ENCODE peak calls at places on chromosomes 12 and 14, in nine cellular contexts. Z is fibroblast of mammary gland, E is breast epithelium, L is BE2C, K is left ventricle myocardium inferior, V is HepG2, X is ovary, M is fibroblast of pulmonary artery, H is GM12878. F is an unnamed sample.

GRCh38 chr12:104669851-104670337 is 213.1 kb downstream of the CHST11 start:
- DNase-seq in Z (peak), E (no peak), L (no peak), K (peak), V (no peak), X (peak), M (no peak), H (peak), F (peak)

GRCh38 chr12:14194572-14194971 is 170.9 kb upstream of the ATF7IP start:
- DNase-seq in Z (no peak), E (no peak), L (no peak), K (no peak), V (no peak), X (no peak), M (no peak), H (no peak), F (no peak)

GRCh38 chr14:53663709-53664108 is 292.9 kb downstream of the BMP4 start:
- DNase-seq in Z (peak), E (no peak), L (no peak), K (peak), V (peak), X (no peak), M (peak), H (no peak), F (no peak)

GRCh38 chr12:51217133-51217967 is 512 bp downstream of the POU6F1 start:
- DNase-seq in Z (peak), E (peak), L (peak), K (peak), V (no peak), X (peak), M (peak), H (no peak), F (no peak)

GRCh38 chr12:115710104-115710564 is 567.4 kb downstream of the MED13L start:
- DNase-seq in Z (peak), E (peak), L (peak), K (peak), V (no peak), X (no peak), M (peak), H (no peak), F (peak)

GRCh38 chr14:88841741-88842140 is 17.3 kb downstream of the TTC8 start:
- DNase-seq in Z (peak), E (no peak), L (no peak), K (no peak), V (no peak), X (no peak), M (no peak), H (no peak), F (peak)

GRCh38 chr12:109115758-109116610 is at the start of gene ACACB:
- DNase-seq in Z (no peak), E (peak), L (peak), K (peak), V (peak), X (peak), M (no peak), H (no peak), F (no peak)

GRCh38 chr12:52867636-52868035 is 18.8 kb upstream of the KRT78 start:
- DNase-seq in Z (no peak), E (peak), L (no peak), K (peak), V (no peak), X (no peak), M (no peak), H (no peak), F (peak)

GRCh38 chr12:11746024-11746771 is 96.7 kb downstream of the ETV6 start:
- DNase-seq in Z (peak), E (no peak), L (no peak), K (no peak), V (no peak), X (no peak), M (peak), H (peak), F (peak)

GRCh38 chr14:23186913-23187654 is 3.6 kb upstream of the SLC7A8 start:
- DNase-seq in Z (peak), E (no peak), L (peak), K (no peak), V (peak), X (no peak), M (peak), H (peak), F (peak)

GRCh38 chr14:91947196-91948184 is at the start of gene FBLN5:
- DNase-seq in Z (peak), E (peak), L (no peak), K (peak), V (no peak), X (peak), M (peak), H (no peak), F (peak)

GRCh38 chr14:52551696-52552062 is 626 bp downstream of the TXNDC16 start:
- DNase-seq in Z (peak), E (no peak), L (peak), K (no peak), V (peak), X (no peak), M (peak), H (no peak), F (peak)

GRCh38 chr14:38079268-38079667 is 128.4 kb upstream of the SSTR1 start:
- DNase-seq in Z (peak), E (no peak), L (no peak), K (no peak), V (no peak), X (no peak), M (no peak), H (peak), F (peak)

GRCh38 chr14:52840916-52841315 is 49.5 kb upstream of the GNPNAT1 start:
- DNase-seq in Z (peak), E (no peak), L (peak), K (no peak), V (no peak), X (no peak), M (peak), H (no peak), F (peak)

GRCh38 chr14:79544671-79545070 is 666.6 kb downstream of the DIO2 start:
- DNase-seq in Z (peak), E (no peak), L (no peak), K (no peak), V (no peak), X (no peak), M (peak), H (no peak), F (no peak)

GRCh38 chr12:113891737-113892520 is 74.2 kb downstream of the RBM19 start:
- DNase-seq in Z (no peak), E (no peak), L (no peak), K (no peak), V (no peak), X (no peak), M (no peak), H (no peak), F (no peak)

GRCh38 chr14:60775296-60775695 is 40.7 kb downstream of the MNAT1 start:
- DNase-seq in Z (peak), E (no peak), L (no peak), K (no peak), V (no peak), X (no peak), M (peak), H (no peak), F (peak)

GRCh38 chr14:102279688-102280348 is 25.1 kb downstream of the MOK start:
- DNase-seq in Z (peak), E (peak), L (no peak), K (no peak), V (peak), X (no peak), M (peak), H (no peak), F (peak)

GRCh38 chr12:101567918-101568317 is 26.9 kb upstream of the MYBPC1 start:
- DNase-seq in Z (no peak), E (no peak), L (no peak), K (no peak), V (no peak), X (no peak), M (no peak), H (no peak), F (no peak)

GRCh38 chr12:110279976-110280783 is 867 bp upstream of the ATP2A2 start:
- DNase-seq in Z (peak), E (peak), L (no peak), K (peak), V (no peak), X (no peak), M (peak), H (no peak), F (peak)

GRCh38 chr12:89225401-89225800 is 126.9 kb downstream of the DUSP6 start:
- DNase-seq in Z (peak), E (peak), L (no peak), K (peak), V (no peak), X (no peak), M (peak), H (no peak), F (peak)

GRCh38 chr12:30990316-30990715 is 63.8 kb downstream of the TSPAN11 start:
- DNase-seq in Z (no peak), E (no peak), L (no peak), K (no peak), V (no peak), X (no peak), M (no peak), H (no peak), F (no peak)

GRCh38 chr12:30985814-30986452 is 59.4 kb downstream of the TSPAN11 start:
- DNase-seq in Z (peak), E (no peak), L (peak), K (peak), V (peak), X (no peak), M (peak), H (no peak), F (peak)

GRCh38 chr12:30988887-30989286 is 62.3 kb downstream of the TSPAN11 start:
- DNase-seq in Z (no peak), E (no peak), L (no peak), K (no peak), V (no peak), X (no peak), M (no peak), H (no peak), F (no peak)

GRCh38 chr12:30989754-30990153 is 63.2 kb downstream of the TSPAN11 start:
- DNase-seq in Z (no peak), E (no peak), L (peak), K (peak), V (peak), X (no peak), M (peak), H (no peak), F (no peak)

DNA sequence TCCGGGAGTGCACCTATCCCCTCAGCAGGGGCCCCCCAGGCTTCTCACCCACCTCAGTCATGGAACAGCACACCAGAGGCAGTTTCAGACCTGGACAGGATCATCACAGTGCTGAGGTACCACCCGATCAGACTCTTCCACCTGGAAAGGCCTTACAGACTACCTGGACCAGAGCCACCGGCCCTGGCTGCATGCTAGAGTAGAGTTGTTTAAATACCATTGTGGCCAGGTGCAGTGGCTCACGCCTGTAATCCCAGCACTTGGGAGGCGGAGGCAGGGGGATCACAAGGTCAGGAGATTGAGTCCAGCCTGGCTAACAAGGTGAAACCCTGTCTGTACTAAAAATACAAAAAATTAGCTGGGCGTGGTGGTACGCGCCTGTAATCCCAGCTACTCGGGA is 61.5 kb downstream of the TSPAN11 start:
- DNase-seq in Z (no peak), E (no peak), L (no peak), K (no peak), V (no peak), X (no peak), M (no peak), H (no peak), F (no peak)
- H3K4me3 ChIP-seq in Z (no peak), E (no peak), L (no peak), K (no peak), V (no peak), X (no peak), M (no peak), H (no peak), F (no peak)

DNA sequence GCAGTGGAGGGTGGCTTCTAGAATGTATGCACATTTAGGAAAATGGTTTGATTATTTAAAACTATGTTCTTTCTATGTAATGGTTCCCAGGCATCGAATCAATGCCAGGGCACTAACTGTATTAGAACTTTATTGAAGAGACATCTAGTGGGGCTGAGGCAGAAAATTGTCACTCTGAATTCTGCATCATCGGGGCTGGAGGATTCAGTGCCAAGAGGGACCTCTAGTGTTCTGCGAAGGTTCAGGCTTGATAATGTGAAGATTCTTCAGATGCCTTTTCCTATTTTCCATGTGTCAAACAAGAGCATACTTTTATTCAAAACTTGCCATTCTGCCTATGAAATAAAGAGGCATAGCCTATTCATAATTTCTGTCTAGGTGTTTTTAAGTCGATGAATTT is 146.3 kb downstream of the CAND1 start:
- DNase-seq in Z (peak), E (no peak), L (no peak), K (no peak), V (peak), X (no peak), M (peak), H (no peak), F (peak)
- TF ChIP-seq CTCF in Z (peak), E (no peak), L (peak), K (peak), V (peak), X (no peak), M (peak), H (peak), F (peak)

GRCh38 chr12:21991526-21991925 is 50.3 kb upstream of the ABCC9 start:
- DNase-seq in Z (no peak), E (no peak), L (no peak), K (no peak), V (no peak), X (no peak), M (no peak), H (no peak), F (no peak)

GRCh38 chr12:21993438-21993981 is 52.3 kb upstream of the ABCC9 start:
- DNase-seq in Z (no peak), E (no peak), L (no peak), K (no peak), V (no peak), X (no peak), M (no peak), H (no peak), F (no peak)

GRCh38 chr12:21989819-21990412 is 48.7 kb upstream of the ABCC9 start:
- DNase-seq in Z (peak), E (no peak), L (no peak), K (no peak), V (peak), X (no peak), M (peak), H (no peak), F (peak)

GRCh38 chr12:21988619-21989018 is 47.4 kb upstream of the ABCC9 start:
- DNase-seq in Z (no peak), E (no peak), L (no peak), K (no peak), V (no peak), X (no peak), M (no peak), H (no peak), F (no peak)

GRCh38 chr12:21992823-21993222 is 51.6 kb upstream of the ABCC9 start:
- DNase-seq in Z (peak), E (no peak), L (no peak), K (no peak), V (no peak), X (no peak), M (no peak), H (no peak), F (no peak)
- H3K4me3 ChIP-seq in Z (no peak), E (no peak), L (no peak), K (no peak), V (no peak), X (no peak), M (no peak), H (no peak), F (no peak)

DNA sequence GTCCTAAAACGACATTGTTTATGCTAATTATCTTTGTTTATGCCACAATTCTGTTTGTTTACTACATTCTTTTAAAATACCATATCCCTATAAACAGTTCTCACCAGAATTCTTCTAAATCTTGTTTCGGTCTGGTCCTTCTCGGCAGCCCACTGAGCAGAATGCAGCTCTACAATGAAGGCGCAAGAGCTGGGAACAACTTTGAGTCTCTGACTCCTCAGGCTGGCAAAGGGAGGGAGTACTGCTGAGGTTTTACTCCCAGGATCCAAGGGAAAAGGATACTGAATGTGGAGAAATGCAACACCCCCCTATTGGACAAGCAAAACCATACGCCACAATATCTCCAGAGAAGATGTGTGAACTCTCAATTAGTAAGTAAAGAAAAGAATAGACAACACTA is 5.4 kb downstream of the SOX5 start:
- DNase-seq in Z (no peak), E (no peak), L (no peak), K (no peak), V (peak), X (no peak), M (no peak), H (no peak), F (no peak)
- TF ChIP-seq CTCF in Z (no peak), E (no peak), L (no peak), K (no peak), V (peak), X (no peak), M (no peak), H (no peak), F (no peak)

DNA sequence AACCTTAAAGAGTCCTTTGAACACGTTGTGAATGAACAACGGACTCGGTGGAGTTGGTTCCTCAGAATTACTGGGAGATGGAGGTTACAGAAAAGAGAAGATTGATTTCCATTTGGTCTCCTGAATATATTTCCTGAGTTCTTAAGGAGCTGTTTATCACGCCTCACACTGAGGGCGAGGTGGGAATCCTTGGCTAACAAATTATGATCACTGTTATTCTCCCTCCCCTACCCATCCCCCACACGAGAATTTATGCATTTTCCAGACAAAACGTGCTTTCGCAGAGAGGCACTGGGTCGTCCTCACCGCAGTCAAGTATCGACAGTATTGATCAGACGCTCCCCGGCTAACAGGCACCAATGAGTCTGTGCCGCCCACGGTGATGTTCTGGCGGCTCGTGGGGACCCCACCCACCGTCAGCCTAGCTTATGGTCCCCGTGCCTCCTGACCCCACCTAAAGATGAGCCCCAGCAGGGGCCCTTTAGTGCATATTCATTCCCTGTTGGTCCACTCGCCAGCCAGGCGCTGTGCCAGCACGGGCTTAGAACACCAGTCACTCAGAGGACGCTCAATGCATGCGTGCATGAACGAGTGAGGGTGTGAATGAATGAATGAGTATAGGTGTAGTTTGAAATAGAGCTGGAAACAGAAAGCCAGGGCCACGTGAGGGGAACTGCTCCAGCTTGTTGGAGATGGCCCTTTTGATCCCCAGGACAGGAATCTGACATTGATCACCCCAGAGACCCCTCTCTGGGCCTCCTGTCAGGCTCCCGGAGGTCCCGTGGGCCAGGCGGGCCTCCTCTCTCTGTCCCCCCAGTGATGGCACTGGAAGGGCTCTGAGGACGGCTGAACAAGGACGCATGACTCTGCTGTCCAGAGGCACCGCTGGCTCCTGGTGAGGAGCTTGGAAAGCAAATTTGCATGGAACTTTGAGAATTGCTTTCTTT is 194.1 kb upstream of the C14orf180 start:
- DNase-seq in Z (no peak), E (no peak), L (no peak), K (no peak), V (no peak), X (no peak), M (no peak), H (no peak), F (no peak)
- H3K4me3 ChIP-seq in Z (no peak), E (no peak), L (no peak), K (no peak), V (no peak), X (no peak), M (no peak), H (no peak), F (no peak)

DNA sequence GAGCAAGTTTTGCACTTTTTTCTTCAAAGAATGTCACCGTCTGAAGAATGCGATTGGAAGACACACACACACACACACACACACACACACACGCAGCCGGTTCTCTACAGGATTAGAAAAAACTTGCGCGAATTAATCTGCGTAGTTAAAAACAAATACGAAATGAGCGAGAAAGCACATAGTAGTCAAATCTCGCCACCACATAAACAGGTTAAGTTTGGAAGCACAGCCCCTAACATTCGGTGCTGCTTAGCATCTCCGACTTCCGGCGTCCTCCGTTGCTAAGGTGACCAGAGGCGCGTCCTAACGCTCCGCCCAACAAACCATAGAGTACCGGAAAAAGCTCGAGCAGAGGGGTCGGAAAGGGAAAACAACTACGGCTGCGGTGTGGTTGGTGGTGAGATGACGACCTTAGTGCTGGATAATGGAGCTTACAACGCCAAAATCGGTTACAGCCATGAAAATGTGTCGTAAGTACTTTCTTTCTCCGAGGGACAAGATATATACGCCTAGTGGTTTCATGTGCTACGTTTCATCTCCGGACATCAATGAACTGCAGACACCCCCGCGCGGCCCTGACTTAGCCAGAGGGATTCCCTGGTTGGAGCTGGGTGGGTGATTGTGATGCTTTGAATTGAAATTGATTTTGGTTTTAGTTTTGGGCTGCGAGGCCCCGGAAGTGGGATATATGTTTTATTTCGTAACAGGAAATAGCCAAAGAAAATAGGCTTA is at the start of gene ACTR6:
- DNase-seq in Z (peak), E (peak), L (peak), K (peak), V (peak), X (peak), M (peak), H (peak), F (peak)
- TF ChIP-seq CTCF in Z (no peak), E (no peak), L (no peak), K (no peak), V (no peak), X (peak), M (no peak), H (no peak), F (no peak)

F was measured in bronchial epithelial cell.